ENCODE peak calls at places on chromosomes 3 and 15, in six cellular contexts. Y, C, V, R, W and G are unnamed samples.

GRCh38 chr3:30578479-30578878 is 27.9 kb upstream of the TGFBR2 start:
- DNase-seq in Y (no peak), C (no peak), V (peak), R (no peak), W (peak), G (no peak)

GRCh38 chr3:144770813-144771400 is 799.3 kb downstream of the DIPK2A start:
- DNase-seq in Y (peak), C (peak), V (peak), R (no peak), W (no peak), G (no peak)

GRCh38 chr3:79937567-79937966 is 169.8 kb upstream of the ROBO1 start:
- DNase-seq in Y (no peak), C (no peak), V (peak), R (no peak), W (no peak), G (no peak)

GRCh38 chr15:81893182-81893833 is 152.5 kb downstream of the MEX3B start:
- DNase-seq in Y (no peak), C (no peak), V (no peak), R (no peak), W (no peak), G (no peak)

GRCh38 chr15:36614016-36614415 is 34.6 kb downstream of the CDIN1 start:
- DNase-seq in Y (no peak), C (no peak), V (no peak), R (no peak), W (no peak), G (no peak)

GRCh38 chr3:37308247-37308646 is 133.9 kb upstream of the LRRFIP2 start:
- DNase-seq in Y (peak), C (peak), V (peak), R (no peak), W (no peak), G (no peak)

GRCh38 chr3:49841806-49842205 is 14.6 kb downstream of the TRAIP start:
- DNase-seq in Y (no peak), C (no peak), V (no peak), R (no peak), W (no peak), G (peak)

GRCh38 chr3:38653685-38654537 is 4.4 kb upstream of the SCN5A start:
- DNase-seq in Y (no peak), C (no peak), V (no peak), R (no peak), W (no peak), G (no peak)

GRCh38 chr3:149589332-149589731 is 68.5 kb downstream of the WWTR1 start:
- DNase-seq in Y (peak), C (no peak), V (no peak), R (no peak), W (no peak), G (no peak)

GRCh38 chr15:63052961-63053698 is 10.6 kb downstream of the TPM1 start:
- DNase-seq in Y (no peak), C (peak), V (peak), R (peak), W (peak), G (no peak)

GRCh38 chr3:140942221-140943104 is 827 bp downstream of the SLC25A36 start:
- DNase-seq in Y (peak), C (peak), V (peak), R (peak), W (peak), G (peak)

GRCh38 chr15:91528811-91529210 is 324.7 kb upstream of the SLCO3A1 start:
- DNase-seq in Y (no peak), C (no peak), V (no peak), R (no peak), W (no peak), G (no peak)
- H3K27ac ChIP-seq in Y (no peak), C (no peak), V (no peak), R (no peak), W (no peak), G (no peak)

GRCh38 chr3:164673738-164674137 is 404.6 kb downstream of the SI start:
- DNase-seq in Y (peak), C (no peak), V (no peak), R (no peak), W (no peak), G (no peak)
- TF ChIP-seq CTCF in Y (no peak), C (no peak), V (no peak), R (no peak), W (no peak), G (no peak)

GRCh38 chr3:187747506-187747905 is 2.2 kb upstream of the BCL6 start:
- DNase-seq in Y (no peak), C (no peak), V (no peak), R (no peak), W (no peak), G (no peak)
- H3K4me3 ChIP-seq in Y (peak), C (no peak), V (no peak), R (no peak), W (peak), G (no peak)

GRCh38 chr3:123658118-123658859 is 73.4 kb upstream of the HACD2 start:
- DNase-seq in Y (no peak), C (no peak), V (no peak), R (no peak), W (peak), G (no peak)
- H3K27ac ChIP-seq in Y (no peak), C (no peak), V (no peak), R (peak), W (no peak), G (peak)